ENCODE peak calls at places on chromosomes 13 and 19, in seven cellular contexts. Z is colonic mucosa, F is spleen, I is NCI-H1436, P is left ventricle myocardium inferior, Y is HCT116, B is GDM1. O is an unnamed sample.

GRCh38 chr13:98853791-98854191 is 101.3 kb upstream of the SLC15A1 start:
- DNase-seq in Z (no peak), F (no peak), I (no peak), P (no peak), Y (no peak), B (no peak), O (no peak)

GRCh38 chr19:30077851-30078355 is 135.9 kb downstream of the URI1 start:
- DNase-seq in Z (no peak), F (peak), I (no peak), P (no peak), Y (no peak), B (no peak), O (no peak)

GRCh38 chr13:28735481-28736029 is 16.8 kb upstream of the SLC46A3 start:
- DNase-seq in Z (no peak), F (no peak), I (no peak), P (no peak), Y (no peak), B (no peak), O (no peak)

GRCh38 chr19:5387472-5387871 is 46.9 kb upstream of the PTPRS start:
- DNase-seq in Z (no peak), F (no peak), I (no peak), P (no peak), Y (no peak), B (no peak), O (no peak)

GRCh38 chr19:49807888-49808675 is 5.0 kb downstream of the FUZ start:
- DNase-seq in Z (no peak), F (peak), I (no peak), P (no peak), Y (no peak), B (no peak), O (peak)

GRCh38 chr13:59906413-59907027 is 257.2 kb downstream of the DIAPH3 start:
- DNase-seq in Z (no peak), F (no peak), I (no peak), P (no peak), Y (peak), B (no peak), O (peak)

GRCh38 chr13:41058229-41059070 is 2.9 kb upstream of the WBP4 start:
- DNase-seq in Z (no peak), F (no peak), I (no peak), P (no peak), Y (no peak), B (no peak), O (no peak)

GRCh38 chr19:50383307-50383851 is 768 bp upstream of the POLD1 start:
- DNase-seq in Z (no peak), F (no peak), I (no peak), P (no peak), Y (no peak), B (no peak), O (no peak)

GRCh38 chr19:37218592-37218935 is 550 bp downstream of the ZNF383 start:
- DNase-seq in Z (no peak), F (no peak), I (no peak), P (no peak), Y (no peak), B (no peak), O (no peak)

GRCh38 chr13:31860002-31860401 is 120.7 kb downstream of the RXFP2 start:
- DNase-seq in Z (no peak), F (no peak), I (no peak), P (no peak), Y (no peak), B (no peak), O (no peak)

GRCh38 chr13:112820318-112820717 is 130.5 kb downstream of the ATP11A start:
- DNase-seq in Z (no peak), F (no peak), I (no peak), P (no peak), Y (no peak), B (no peak), O (no peak)

GRCh38 chr19:41219924-41220567 is 1.0 kb downstream of the AXL start:
- DNase-seq in Z (no peak), F (no peak), I (no peak), P (peak), Y (no peak), B (no peak), O (no peak)

GRCh38 chr19:1906985-1907562 is 1.9 kb downstream of the ADAT3 start:
- DNase-seq in Z (no peak), F (no peak), I (no peak), P (no peak), Y (no peak), B (no peak), O (no peak)

GRCh38 chr19:54035215-54036178 is 28.2 kb downstream of the VSTM1 start:
- DNase-seq in Z (no peak), F (no peak), I (no peak), P (no peak), Y (no peak), B (no peak), O (no peak)

GRCh38 chr19:49196527-49197240 is 39.1 kb downstream of the TRPM4 start:
- DNase-seq in Z (peak), F (no peak), I (no peak), P (peak), Y (no peak), B (no peak), O (no peak)

GRCh38 chr19:6489278-6490061 is 7.9 kb upstream of the DENND1C start:
- DNase-seq in Z (no peak), F (no peak), I (no peak), P (no peak), Y (no peak), B (no peak), O (no peak)

GRCh38 chr13:111312944-111313590 is 7.4 kb upstream of the TEX29 start:
- DNase-seq in Z (no peak), F (no peak), I (no peak), P (no peak), Y (no peak), B (no peak), O (no peak)

GRCh38 chr19:43524922-43525835 is 1.8 kb downstream of the ETHE1 start:
- DNase-seq in Z (peak), F (no peak), I (no peak), P (peak), Y (peak), B (peak), O (peak)

GRCh38 chr13:49587311-49587847 is 2.0 kb upstream of the RCBTB1 start:
- DNase-seq in Z (no peak), F (no peak), I (no peak), P (no peak), Y (no peak), B (no peak), O (no peak)

GRCh38 chr13:111629016-111629415 is 308.6 kb downstream of the TEX29 start:
- DNase-seq in Z (no peak), F (no peak), I (no peak), P (no peak), Y (no peak), B (no peak), O (no peak)

GRCh38 chr13:41402695-41403511 is 54.4 kb upstream of the RGCC start:
- DNase-seq in Z (no peak), F (no peak), I (no peak), P (no peak), Y (no peak), B (no peak), O (no peak)

GRCh38 chr13:98937911-98938381 is 39.9 kb downstream of the DOCK9 start:
- DNase-seq in Z (no peak), F (peak), I (no peak), P (no peak), Y (no peak), B (no peak), O (no peak)

GRCh38 chr19:10291554-10292205 is 1.9 kb downstream of the ICAM5 start:
- DNase-seq in Z (no peak), F (no peak), I (no peak), P (no peak), Y (no peak), B (no peak), O (no peak)

GRCh38 chr19:7515091-7515470 is 822 bp upstream of the ZNF358 start:
- DNase-seq in Z (peak), F (no peak), I (no peak), P (no peak), Y (no peak), B (no peak), O (no peak)

GRCh38 chr19:49689133-49690072 is at the start of gene ADM5:
- DNase-seq in Z (peak), F (peak), I (peak), P (peak), Y (no peak), B (no peak), O (no peak)

GRCh38 chr13:101303512-101303911 is 112.8 kb downstream of the NALCN start:
- DNase-seq in Z (no peak), F (no peak), I (no peak), P (no peak), Y (no peak), B (no peak), O (no peak)

GRCh38 chr19:56377105-56377924 is 16.0 kb downstream of the ZNF582 start:
- DNase-seq in Z (no peak), F (no peak), I (no peak), P (no peak), Y (no peak), B (no peak), O (no peak)

GRCh38 chr13:31418186-31418585 is 218.4 kb downstream of the B3GLCT start:
- DNase-seq in Z (no peak), F (no peak), I (no peak), P (no peak), Y (no peak), B (no peak), O (no peak)

GRCh38 chr19:17627161-17627560 is 61.0 kb downstream of the UNC13A start:
- DNase-seq in Z (no peak), F (no peak), I (no peak), P (no peak), Y (no peak), B (no peak), O (no peak)

GRCh38 chr13:34555988-34556387 is 386.1 kb upstream of the NBEA start:
- DNase-seq in Z (no peak), F (no peak), I (no peak), P (no peak), Y (no peak), B (no peak), O (no peak)

GRCh38 chr13:78881054-78881453 is 222.1 kb upstream of the OBI1 start:
- DNase-seq in Z (no peak), F (no peak), I (peak), P (no peak), Y (no peak), B (no peak), O (no peak)

GRCh38 chr13:94346261-94347019 is 133.0 kb downstream of the DCT start:
- DNase-seq in Z (no peak), F (no peak), I (no peak), P (no peak), Y (no peak), B (no peak), O (no peak)

GRCh38 chr19:17121736-17122293 is 46.2 kb downstream of the MYO9B start:
- DNase-seq in Z (no peak), F (no peak), I (no peak), P (no peak), Y (no peak), B (no peak), O (no peak)

GRCh38 chr19:23983406-23983805 is 68.7 kb downstream of the ZNF726 start:
- DNase-seq in Z (no peak), F (no peak), I (no peak), P (no peak), Y (no peak), B (no peak), O (no peak)

GRCh38 chr13:29758591-29759114 is 91.8 kb downstream of the UBL3 start:
- DNase-seq in Z (peak), F (no peak), I (no peak), P (no peak), Y (no peak), B (peak), O (peak)

GRCh38 chr19:3670258-3670795 is 29.9 kb downstream of the PIP5K1C start:
- DNase-seq in Z (peak), F (no peak), I (no peak), P (peak), Y (no peak), B (no peak), O (no peak)

GRCh38 chr13:72258340-72258981 is 391.5 kb upstream of the DACH1 start:
- DNase-seq in Z (no peak), F (no peak), I (no peak), P (no peak), Y (no peak), B (no peak), O (no peak)

O was measured in GF-D8.